ENCODE peak calls at places on chromosomes 1 and 21, in ten cellular contexts. One of them, this sample, is unnamed.

GRCh38 chr1:27521336-27522147 is 31.6 kb upstream of the WASF2 start:
- DNase-seq in activated naive CD8-positive, alpha-beta T cell treated with anti-CD3 and anti-CD28 coated beads for 36 hours: peak
- DNase-seq in NCI-H2107: no peak
- DNase-seq in stimulated activated CD8-positive, alpha-beta memory T cell treated with anti-CD3 and anti-CD28 coated beads, Interleukin-15, amount 100 ng/mL, for 1 hour: no peak
- DNase-seq in psoas muscle: no peak
- DNase-seq in HS-27A: no peak
- DNase-seq in AG04450: no peak
- DNase-seq in GM19239: no peak
- DNase-seq in kidney: peak
- DNase-seq in NCI-H1092 treated with DMSO at 0.1 percent for 48 hours: peak
- DNase-seq in this sample: no peak

GRCh38 chr1:100627018-100627716 is 89.2 kb downstream of the GPR88 start:
- DNase-seq in activated naive CD8-positive, alpha-beta T cell treated with anti-CD3 and anti-CD28 coated beads for 36 hours: no peak
- DNase-seq in NCI-H2107: no peak
- DNase-seq in stimulated activated CD8-positive, alpha-beta memory T cell treated with anti-CD3 and anti-CD28 coated beads, Interleukin-15, amount 100 ng/mL, for 1 hour: no peak
- DNase-seq in psoas muscle: no peak
- DNase-seq in HS-27A: peak
- DNase-seq in AG04450: peak
- DNase-seq in GM19239: no peak
- DNase-seq in kidney: no peak
- DNase-seq in NCI-H1092 treated with DMSO at 0.1 percent for 48 hours: no peak
- DNase-seq in this sample: no peak

GRCh38 chr1:9717193-9718005 is 65.9 kb downstream of the PIK3CD start:
- DNase-seq in activated naive CD8-positive, alpha-beta T cell treated with anti-CD3 and anti-CD28 coated beads for 36 hours: peak
- DNase-seq in NCI-H2107: no peak
- DNase-seq in stimulated activated CD8-positive, alpha-beta memory T cell treated with anti-CD3 and anti-CD28 coated beads, Interleukin-15, amount 100 ng/mL, for 1 hour: peak
- DNase-seq in psoas muscle: peak
- DNase-seq in HS-27A: no peak
- DNase-seq in AG04450: no peak
- DNase-seq in GM19239: peak
- DNase-seq in kidney: peak
- DNase-seq in NCI-H1092 treated with DMSO at 0.1 percent for 48 hours: peak
- DNase-seq in this sample: peak

GRCh38 chr1:19645544-19646252 is 1.6 kb downstream of the NBL1 start:
- DNase-seq in activated naive CD8-positive, alpha-beta T cell treated with anti-CD3 and anti-CD28 coated beads for 36 hours: no peak
- DNase-seq in NCI-H2107: no peak
- DNase-seq in stimulated activated CD8-positive, alpha-beta memory T cell treated with anti-CD3 and anti-CD28 coated beads, Interleukin-15, amount 100 ng/mL, for 1 hour: no peak
- DNase-seq in psoas muscle: no peak
- DNase-seq in HS-27A: no peak
- DNase-seq in AG04450: no peak
- DNase-seq in GM19239: no peak
- DNase-seq in kidney: peak
- DNase-seq in NCI-H1092 treated with DMSO at 0.1 percent for 48 hours: no peak
- DNase-seq in this sample: no peak

GRCh38 chr1:5667513-5668325 is 324.5 kb downstream of the NPHP4 start:
- DNase-seq in activated naive CD8-positive, alpha-beta T cell treated with anti-CD3 and anti-CD28 coated beads for 36 hours: no peak
- DNase-seq in NCI-H2107: no peak
- DNase-seq in stimulated activated CD8-positive, alpha-beta memory T cell treated with anti-CD3 and anti-CD28 coated beads, Interleukin-15, amount 100 ng/mL, for 1 hour: no peak
- DNase-seq in psoas muscle: no peak
- DNase-seq in HS-27A: no peak
- DNase-seq in AG04450: no peak
- DNase-seq in GM19239: no peak
- DNase-seq in kidney: no peak
- DNase-seq in NCI-H1092 treated with DMSO at 0.1 percent for 48 hours: no peak
- DNase-seq in this sample: peak

GRCh38 chr1:236163460-236164153 is 21.3 kb downstream of the GPR137B start:
- DNase-seq in activated naive CD8-positive, alpha-beta T cell treated with anti-CD3 and anti-CD28 coated beads for 36 hours: no peak
- DNase-seq in NCI-H2107: no peak
- DNase-seq in stimulated activated CD8-positive, alpha-beta memory T cell treated with anti-CD3 and anti-CD28 coated beads, Interleukin-15, amount 100 ng/mL, for 1 hour: no peak
- DNase-seq in psoas muscle: no peak
- DNase-seq in HS-27A: no peak
- DNase-seq in AG04450: no peak
- DNase-seq in GM19239: no peak
- DNase-seq in kidney: no peak
- DNase-seq in NCI-H1092 treated with DMSO at 0.1 percent for 48 hours: no peak
- DNase-seq in this sample: no peak

GRCh38 chr1:79074975-79075374 is 68.4 kb upstream of the ADGRL4 start:
- DNase-seq in activated naive CD8-positive, alpha-beta T cell treated with anti-CD3 and anti-CD28 coated beads for 36 hours: no peak
- DNase-seq in NCI-H2107: no peak
- DNase-seq in stimulated activated CD8-positive, alpha-beta memory T cell treated with anti-CD3 and anti-CD28 coated beads, Interleukin-15, amount 100 ng/mL, for 1 hour: no peak
- DNase-seq in psoas muscle: no peak
- DNase-seq in HS-27A: no peak
- DNase-seq in AG04450: no peak
- DNase-seq in GM19239: no peak
- DNase-seq in kidney: no peak
- DNase-seq in NCI-H1092 treated with DMSO at 0.1 percent for 48 hours: no peak
- DNase-seq in this sample: no peak

GRCh38 chr1:245526141-245526540 is 371.4 kb downstream of the KIF26B start:
- DNase-seq in activated naive CD8-positive, alpha-beta T cell treated with anti-CD3 and anti-CD28 coated beads for 36 hours: no peak
- DNase-seq in NCI-H2107: no peak
- DNase-seq in stimulated activated CD8-positive, alpha-beta memory T cell treated with anti-CD3 and anti-CD28 coated beads, Interleukin-15, amount 100 ng/mL, for 1 hour: no peak
- DNase-seq in psoas muscle: no peak
- DNase-seq in HS-27A: no peak
- DNase-seq in AG04450: no peak
- DNase-seq in GM19239: no peak
- DNase-seq in kidney: no peak
- DNase-seq in NCI-H1092 treated with DMSO at 0.1 percent for 48 hours: no peak
- DNase-seq in this sample: no peak

GRCh38 chr1:81585371-81585770 is 215.4 kb upstream of the ADGRL2 start:
- DNase-seq in activated naive CD8-positive, alpha-beta T cell treated with anti-CD3 and anti-CD28 coated beads for 36 hours: no peak
- DNase-seq in NCI-H2107: no peak
- DNase-seq in stimulated activated CD8-positive, alpha-beta memory T cell treated with anti-CD3 and anti-CD28 coated beads, Interleukin-15, amount 100 ng/mL, for 1 hour: no peak
- DNase-seq in psoas muscle: no peak
- DNase-seq in HS-27A: no peak
- DNase-seq in AG04450: no peak
- DNase-seq in GM19239: no peak
- DNase-seq in kidney: no peak
- DNase-seq in NCI-H1092 treated with DMSO at 0.1 percent for 48 hours: no peak
- DNase-seq in this sample: no peak

GRCh38 chr1:240496941-240497340 is 115.0 kb downstream of the GREM2 start:
- DNase-seq in activated naive CD8-positive, alpha-beta T cell treated with anti-CD3 and anti-CD28 coated beads for 36 hours: no peak
- DNase-seq in NCI-H2107: no peak
- DNase-seq in stimulated activated CD8-positive, alpha-beta memory T cell treated with anti-CD3 and anti-CD28 coated beads, Interleukin-15, amount 100 ng/mL, for 1 hour: no peak
- DNase-seq in psoas muscle: no peak
- DNase-seq in HS-27A: no peak
- DNase-seq in AG04450: no peak
- DNase-seq in GM19239: no peak
- DNase-seq in kidney: no peak
- DNase-seq in NCI-H1092 treated with DMSO at 0.1 percent for 48 hours: no peak
- DNase-seq in this sample: no peak

GRCh38 chr1:119569095-119569494 is 62.1 kb downstream of the HSD3B1 start:
- DNase-seq in activated naive CD8-positive, alpha-beta T cell treated with anti-CD3 and anti-CD28 coated beads for 36 hours: no peak
- DNase-seq in NCI-H2107: no peak
- DNase-seq in stimulated activated CD8-positive, alpha-beta memory T cell treated with anti-CD3 and anti-CD28 coated beads, Interleukin-15, amount 100 ng/mL, for 1 hour: no peak
- DNase-seq in psoas muscle: no peak
- DNase-seq in HS-27A: no peak
- DNase-seq in AG04450: no peak
- DNase-seq in GM19239: no peak
- DNase-seq in kidney: no peak
- DNase-seq in NCI-H1092 treated with DMSO at 0.1 percent for 48 hours: no peak
- DNase-seq in this sample: no peak

GRCh38 chr1:150072959-150073358 is 5.4 kb downstream of the VPS45 start:
- DNase-seq in activated naive CD8-positive, alpha-beta T cell treated with anti-CD3 and anti-CD28 coated beads for 36 hours: no peak
- DNase-seq in NCI-H2107: no peak
- DNase-seq in stimulated activated CD8-positive, alpha-beta memory T cell treated with anti-CD3 and anti-CD28 coated beads, Interleukin-15, amount 100 ng/mL, for 1 hour: no peak
- DNase-seq in psoas muscle: no peak
- DNase-seq in HS-27A: no peak
- DNase-seq in AG04450: no peak
- DNase-seq in GM19239: no peak
- DNase-seq in kidney: no peak
- DNase-seq in NCI-H1092 treated with DMSO at 0.1 percent for 48 hours: no peak
- DNase-seq in this sample: no peak

GRCh38 chr1:177756161-177756560 is 213.7 kb downstream of the SEC16B start:
- DNase-seq in activated naive CD8-positive, alpha-beta T cell treated with anti-CD3 and anti-CD28 coated beads for 36 hours: no peak
- DNase-seq in NCI-H2107: no peak
- DNase-seq in stimulated activated CD8-positive, alpha-beta memory T cell treated with anti-CD3 and anti-CD28 coated beads, Interleukin-15, amount 100 ng/mL, for 1 hour: no peak
- DNase-seq in psoas muscle: no peak
- DNase-seq in HS-27A: no peak
- DNase-seq in AG04450: no peak
- DNase-seq in GM19239: no peak
- DNase-seq in kidney: no peak
- DNase-seq in NCI-H1092 treated with DMSO at 0.1 percent for 48 hours: no peak
- DNase-seq in this sample: no peak

GRCh38 chr1:54791880-54792522 is 9.1 kb downstream of the TTC22 start:
- DNase-seq in activated naive CD8-positive, alpha-beta T cell treated with anti-CD3 and anti-CD28 coated beads for 36 hours: peak
- DNase-seq in NCI-H2107: peak
- DNase-seq in stimulated activated CD8-positive, alpha-beta memory T cell treated with anti-CD3 and anti-CD28 coated beads, Interleukin-15, amount 100 ng/mL, for 1 hour: no peak
- DNase-seq in psoas muscle: no peak
- DNase-seq in HS-27A: no peak
- DNase-seq in AG04450: no peak
- DNase-seq in GM19239: no peak
- DNase-seq in kidney: no peak
- DNase-seq in NCI-H1092 treated with DMSO at 0.1 percent for 48 hours: no peak
- DNase-seq in this sample: no peak

GRCh38 chr1:55313903-55314302 is 98.7 kb upstream of the USP24 start:
- DNase-seq in activated naive CD8-positive, alpha-beta T cell treated with anti-CD3 and anti-CD28 coated beads for 36 hours: no peak
- DNase-seq in NCI-H2107: no peak
- DNase-seq in stimulated activated CD8-positive, alpha-beta memory T cell treated with anti-CD3 and anti-CD28 coated beads, Interleukin-15, amount 100 ng/mL, for 1 hour: no peak
- DNase-seq in psoas muscle: no peak
- DNase-seq in HS-27A: no peak
- DNase-seq in AG04450: no peak
- DNase-seq in GM19239: no peak
- DNase-seq in kidney: no peak
- DNase-seq in NCI-H1092 treated with DMSO at 0.1 percent for 48 hours: no peak
- DNase-seq in this sample: no peak

GRCh38 chr1:76957961-76958360 is 90.7 kb downstream of the ST6GALNAC5 start:
- DNase-seq in activated naive CD8-positive, alpha-beta T cell treated with anti-CD3 and anti-CD28 coated beads for 36 hours: no peak
- DNase-seq in NCI-H2107: no peak
- DNase-seq in stimulated activated CD8-positive, alpha-beta memory T cell treated with anti-CD3 and anti-CD28 coated beads, Interleukin-15, amount 100 ng/mL, for 1 hour: no peak
- DNase-seq in psoas muscle: no peak
- DNase-seq in HS-27A: no peak
- DNase-seq in AG04450: no peak
- DNase-seq in GM19239: no peak
- DNase-seq in kidney: no peak
- DNase-seq in NCI-H1092 treated with DMSO at 0.1 percent for 48 hours: no peak
- DNase-seq in this sample: no peak

GRCh38 chr1:180428782-180429695 is 73.3 kb downstream of the ACBD6 start:
- DNase-seq in activated naive CD8-positive, alpha-beta T cell treated with anti-CD3 and anti-CD28 coated beads for 36 hours: no peak
- DNase-seq in NCI-H2107: no peak
- DNase-seq in stimulated activated CD8-positive, alpha-beta memory T cell treated with anti-CD3 and anti-CD28 coated beads, Interleukin-15, amount 100 ng/mL, for 1 hour: no peak
- DNase-seq in psoas muscle: no peak
- DNase-seq in HS-27A: no peak
- DNase-seq in AG04450: no peak
- DNase-seq in GM19239: no peak
- DNase-seq in kidney: no peak
- DNase-seq in NCI-H1092 treated with DMSO at 0.1 percent for 48 hours: no peak
- DNase-seq in this sample: no peak

GRCh38 chr1:233897325-233898162 is 6.9 kb upstream of the SLC35F3 start:
- DNase-seq in activated naive CD8-positive, alpha-beta T cell treated with anti-CD3 and anti-CD28 coated beads for 36 hours: no peak
- DNase-seq in NCI-H2107: no peak
- DNase-seq in stimulated activated CD8-positive, alpha-beta memory T cell treated with anti-CD3 and anti-CD28 coated beads, Interleukin-15, amount 100 ng/mL, for 1 hour: no peak
- DNase-seq in psoas muscle: no peak
- DNase-seq in HS-27A: no peak
- DNase-seq in AG04450: no peak
- DNase-seq in GM19239: peak
- DNase-seq in kidney: no peak
- DNase-seq in NCI-H1092 treated with DMSO at 0.1 percent for 48 hours: no peak
- DNase-seq in this sample: no peak

GRCh38 chr1:69967245-69967766 is 238.1 kb downstream of the LRRC40 start:
- DNase-seq in activated naive CD8-positive, alpha-beta T cell treated with anti-CD3 and anti-CD28 coated beads for 36 hours: no peak
- DNase-seq in NCI-H2107: no peak
- DNase-seq in stimulated activated CD8-positive, alpha-beta memory T cell treated with anti-CD3 and anti-CD28 coated beads, Interleukin-15, amount 100 ng/mL, for 1 hour: no peak
- DNase-seq in psoas muscle: no peak
- DNase-seq in HS-27A: no peak
- DNase-seq in AG04450: no peak
- DNase-seq in GM19239: no peak
- DNase-seq in kidney: no peak
- DNase-seq in NCI-H1092 treated with DMSO at 0.1 percent for 48 hours: no peak
- DNase-seq in this sample: no peak

GRCh38 chr21:41816583-41817165 is 49.8 kb upstream of the RIPK4 start:
- DNase-seq in activated naive CD8-positive, alpha-beta T cell treated with anti-CD3 and anti-CD28 coated beads for 36 hours: peak
- DNase-seq in NCI-H2107: peak
- DNase-seq in stimulated activated CD8-positive, alpha-beta memory T cell treated with anti-CD3 and anti-CD28 coated beads, Interleukin-15, amount 100 ng/mL, for 1 hour: peak
- DNase-seq in psoas muscle: no peak
- DNase-seq in HS-27A: no peak
- DNase-seq in AG04450: no peak
- DNase-seq in GM19239: peak
- DNase-seq in kidney: no peak
- DNase-seq in NCI-H1092 treated with DMSO at 0.1 percent for 48 hours: peak
- DNase-seq in this sample: peak

GRCh38 chr1:31856140-31856539 is 40.3 kb upstream of the SPOCD1 start:
- DNase-seq in activated naive CD8-positive, alpha-beta T cell treated with anti-CD3 and anti-CD28 coated beads for 36 hours: no peak
- DNase-seq in NCI-H2107: no peak
- DNase-seq in stimulated activated CD8-positive, alpha-beta memory T cell treated with anti-CD3 and anti-CD28 coated beads, Interleukin-15, amount 100 ng/mL, for 1 hour: no peak
- DNase-seq in psoas muscle: no peak
- DNase-seq in HS-27A: no peak
- DNase-seq in AG04450: no peak
- DNase-seq in GM19239: no peak
- DNase-seq in kidney: no peak
- DNase-seq in NCI-H1092 treated with DMSO at 0.1 percent for 48 hours: no peak
- DNase-seq in this sample: no peak

GRCh38 chr1:224700915-224701531 is 84.9 kb downstream of the CNIH3 start:
- DNase-seq in activated naive CD8-positive, alpha-beta T cell treated with anti-CD3 and anti-CD28 coated beads for 36 hours: no peak
- DNase-seq in NCI-H2107: no peak
- DNase-seq in stimulated activated CD8-positive, alpha-beta memory T cell treated with anti-CD3 and anti-CD28 coated beads, Interleukin-15, amount 100 ng/mL, for 1 hour: no peak
- DNase-seq in psoas muscle: no peak
- DNase-seq in HS-27A: no peak
- DNase-seq in AG04450: no peak
- DNase-seq in GM19239: peak
- DNase-seq in kidney: no peak
- DNase-seq in NCI-H1092 treated with DMSO at 0.1 percent for 48 hours: peak
- DNase-seq in this sample: no peak

GRCh38 chr1:27542463-27543273 is 52.7 kb upstream of the WASF2 start:
- DNase-seq in activated naive CD8-positive, alpha-beta T cell treated with anti-CD3 and anti-CD28 coated beads for 36 hours: no peak
- DNase-seq in NCI-H2107: no peak
- DNase-seq in stimulated activated CD8-positive, alpha-beta memory T cell treated with anti-CD3 and anti-CD28 coated beads, Interleukin-15, amount 100 ng/mL, for 1 hour: no peak
- DNase-seq in psoas muscle: peak
- DNase-seq in HS-27A: no peak
- DNase-seq in AG04450: no peak
- DNase-seq in GM19239: no peak
- DNase-seq in kidney: peak
- DNase-seq in NCI-H1092 treated with DMSO at 0.1 percent for 48 hours: no peak
- DNase-seq in this sample: peak

GRCh38 chr1:162984699-162985098 is 84.5 kb upstream of the RGS4 start:
- DNase-seq in activated naive CD8-positive, alpha-beta T cell treated with anti-CD3 and anti-CD28 coated beads for 36 hours: no peak
- DNase-seq in NCI-H2107: no peak
- DNase-seq in stimulated activated CD8-positive, alpha-beta memory T cell treated with anti-CD3 and anti-CD28 coated beads, Interleukin-15, amount 100 ng/mL, for 1 hour: no peak
- DNase-seq in psoas muscle: no peak
- DNase-seq in HS-27A: peak
- DNase-seq in AG04450: no peak
- DNase-seq in GM19239: no peak
- DNase-seq in kidney: no peak
- DNase-seq in NCI-H1092 treated with DMSO at 0.1 percent for 48 hours: no peak
- DNase-seq in this sample: no peak

GRCh38 chr1:52659356-52659755 is 26.4 kb downstream of the SHISAL2A start:
- DNase-seq in activated naive CD8-positive, alpha-beta T cell treated with anti-CD3 and anti-CD28 coated beads for 36 hours: peak
- DNase-seq in NCI-H2107: no peak
- DNase-seq in stimulated activated CD8-positive, alpha-beta memory T cell treated with anti-CD3 and anti-CD28 coated beads, Interleukin-15, amount 100 ng/mL, for 1 hour: no peak
- DNase-seq in psoas muscle: no peak
- DNase-seq in HS-27A: no peak
- DNase-seq in AG04450: no peak
- DNase-seq in GM19239: peak
- DNase-seq in kidney: no peak
- DNase-seq in NCI-H1092 treated with DMSO at 0.1 percent for 48 hours: no peak
- DNase-seq in this sample: no peak

GRCh38 chr1:234996245-234996757 is 132.3 kb downstream of the TOMM20 start:
- DNase-seq in activated naive CD8-positive, alpha-beta T cell treated with anti-CD3 and anti-CD28 coated beads for 36 hours: no peak
- DNase-seq in NCI-H2107: no peak
- DNase-seq in stimulated activated CD8-positive, alpha-beta memory T cell treated with anti-CD3 and anti-CD28 coated beads, Interleukin-15, amount 100 ng/mL, for 1 hour: no peak
- DNase-seq in psoas muscle: no peak
- DNase-seq in HS-27A: no peak
- DNase-seq in AG04450: no peak
- DNase-seq in GM19239: no peak
- DNase-seq in kidney: no peak
- DNase-seq in NCI-H1092 treated with DMSO at 0.1 percent for 48 hours: no peak
- DNase-seq in this sample: no peak

GRCh38 chr1:89918794-89919155 is 76.1 kb upstream of the ZNF326 start:
- DNase-seq in activated naive CD8-positive, alpha-beta T cell treated with anti-CD3 and anti-CD28 coated beads for 36 hours: no peak
- DNase-seq in NCI-H2107: no peak
- DNase-seq in stimulated activated CD8-positive, alpha-beta memory T cell treated with anti-CD3 and anti-CD28 coated beads, Interleukin-15, amount 100 ng/mL, for 1 hour: no peak
- DNase-seq in psoas muscle: no peak
- DNase-seq in HS-27A: no peak
- DNase-seq in AG04450: no peak
- DNase-seq in GM19239: no peak
- DNase-seq in kidney: no peak
- DNase-seq in NCI-H1092 treated with DMSO at 0.1 percent for 48 hours: no peak
- DNase-seq in this sample: no peak

GRCh38 chr1:179786815-179787736 is 44.0 kb downstream of the FAM163A start:
- DNase-seq in activated naive CD8-positive, alpha-beta T cell treated with anti-CD3 and anti-CD28 coated beads for 36 hours: no peak
- DNase-seq in NCI-H2107: no peak
- DNase-seq in stimulated activated CD8-positive, alpha-beta memory T cell treated with anti-CD3 and anti-CD28 coated beads, Interleukin-15, amount 100 ng/mL, for 1 hour: no peak
- DNase-seq in psoas muscle: no peak
- DNase-seq in HS-27A: no peak
- DNase-seq in AG04450: no peak
- DNase-seq in GM19239: no peak
- DNase-seq in kidney: no peak
- DNase-seq in NCI-H1092 treated with DMSO at 0.1 percent for 48 hours: peak
- DNase-seq in this sample: peak

This sample was measured in thyroid gland.